ENCODE peak calls at places on chromosomes 16 and 17, in eight cellular contexts. H is HT1080; O is activated naive CD4-positive, alpha-beta T cell treated with anti-CD3 and anti-CD28 coated beads, Interleukin-2, amount 10 ng/mL, durations not matched to agents 7 days and 5 days; B is NCI-H2029 treated with DMSO at 0.1 percent for 48 hours; X is lung; J is left ventricle myocardium superior; E is mesendoderm; U is activated effector memory CD4-positive, alpha-beta T cell treated with anti-CD3 and anti-CD28 coated beads, Interleukin-2, amount 50 U/mL, for 16 hours. N is an unnamed sample.

GRCh38 chr16:3292604-3293003 is 9.3 kb downstream of the ZNF263 start:
- DNase-seq in H (no peak), O (no peak), B (no peak), X (no peak), J (no peak), E (no peak), U (no peak), N (no peak)

GRCh38 chr17:15392326-15392739 is 50.9 kb upstream of the TEKT3 start:
- DNase-seq in H (peak; percentile 97), O (no peak), B (no peak), X (no peak), J (peak; percentile 55), E (no peak), U (no peak), N (peak; percentile 80)

GRCh38 chr16:22004321-22004720 is 3.4 kb upstream of the PDZD9 start:
- DNase-seq in H (no peak), O (no peak), B (no peak), X (no peak), J (no peak), E (no peak), U (no peak), N (no peak)

GRCh38 chr17:72465191-72466024 is 344.6 kb downstream of the SOX9 start:
- DNase-seq in H (peak; percentile 96), O (no peak), B (no peak), X (no peak), J (no peak), E (peak; percentile 81), U (no peak), N (peak; percentile 86)

GRCh38 chr17:17186551-17187505 is 19.3 kb downstream of the PLD6 start:
- DNase-seq in H (no peak), O (no peak), B (no peak), X (no peak), J (no peak), E (peak; percentile 71), U (no peak), N (peak; percentile 62)

GRCh38 chr17:77281024-77281903 is 140.5 kb downstream of the SEC14L1 start:
- DNase-seq in H (no peak), O (peak; percentile 77), B (no peak), X (peak; percentile 52), J (peak; percentile 68), E (peak; percentile 72), U (peak; percentile 87), N (peak; percentile 97)

GRCh38 chr17:17363638-17364337 is 60.6 kb downstream of the NT5M start:
- DNase-seq in H (no peak), O (no peak), B (no peak), X (peak; percentile 58), J (peak; percentile 15), E (no peak), U (peak; percentile 58), N (peak; percentile 72)

GRCh38 chr17:73359987-73360410 is 48.2 kb upstream of the CDC42EP4 start:
- DNase-seq in H (no peak), O (no peak), B (peak; percentile 44), X (peak; percentile 74), J (peak; percentile 85), E (peak; percentile 95), U (no peak), N (no peak)

GRCh38 chr16:3610698-3611144 is 685 bp downstream of the SLX4 start:
- DNase-seq in H (no peak), O (no peak), B (no peak), X (no peak), J (no peak), E (peak; percentile 46), U (no peak), N (no peak)

GRCh38 chr16:48497932-48498760 is 111.8 kb downstream of the N4BP1 start:
- DNase-seq in H (no peak), O (no peak), B (no peak), X (no peak), J (no peak), E (no peak), U (no peak), N (no peak)

GRCh38 chr17:50079334-50080095 is 15.6 kb upstream of the PDK2 start:
- DNase-seq in H (peak; percentile 63), O (no peak), B (no peak), X (no peak), J (no peak), E (peak; percentile 80), U (no peak), N (peak; percentile 95)

GRCh38 chr16:89330177-89330856 is 112.8 kb downstream of the ZNF778 start:
- DNase-seq in H (peak; percentile 91), O (peak; percentile 67), B (no peak), X (no peak), J (peak; percentile 53), E (peak; percentile 70), U (peak; percentile 79), N (peak; percentile 84)

GRCh38 chr17:18992454-18993130 is 12.0 kb downstream of the FAM83G start:
- DNase-seq in H (no peak), O (peak; percentile 67), B (no peak), X (peak; percentile 49), J (no peak), E (no peak), U (no peak), N (no peak)

GRCh38 chr17:82875418-82875856 is 35.6 kb upstream of the ZNF750 start:
- DNase-seq in H (no peak), O (no peak), B (no peak), X (peak; percentile 74), J (peak; percentile 27), E (peak; percentile 77), U (no peak), N (no peak)

GRCh38 chr16:87949071-87949744 is 2.0 kb upstream of the BANP start:
- DNase-seq in H (no peak), O (no peak), B (no peak), X (no peak), J (no peak), E (no peak), U (no peak), N (peak; percentile 72)

GRCh38 chr17:521561-522325 is 169.1 kb upstream of the RPH3AL start:
- DNase-seq in H (no peak), O (no peak), B (no peak), X (no peak), J (no peak), E (no peak), U (no peak), N (peak; percentile 25)

GRCh38 chr16:85316321-85316919 is 204.1 kb upstream of the CIBAR2 start:
- DNase-seq in H (peak; percentile 62), O (peak; percentile 65), B (no peak), X (peak; percentile 55), J (peak; percentile 69), E (peak; percentile 86), U (peak; percentile 72), N (peak; percentile 97)

GRCh38 chr17:74631468-74632195 is 8.1 kb upstream of the CD300E start:
- DNase-seq in H (peak; percentile 7), O (no peak), B (no peak), X (no peak), J (no peak), E (peak; percentile 68), U (no peak), N (no peak)

GRCh38 chr17:49612721-49613120 is 37.0 kb downstream of the NXPH3 start:
- DNase-seq in H (no peak), O (no peak), B (no peak), X (no peak), J (no peak), E (no peak), U (no peak), N (no peak)

GRCh38 chr16:15846510-15846909 is 10.3 kb downstream of the MYH11 start:
- DNase-seq in H (no peak), O (no peak), B (no peak), X (no peak), J (no peak), E (no peak), U (no peak), N (no peak)

GRCh38 chr16:27803775-27804549 is 254.0 kb downstream of the KATNIP start:
- DNase-seq in H (no peak), O (no peak), B (no peak), X (no peak), J (no peak), E (peak; percentile 37), U (no peak), N (no peak)

GRCh38 chr17:29143894-29144293 is 36.3 kb downstream of the MYO18A start:
- DNase-seq in H (peak; percentile 41), O (no peak), B (no peak), X (no peak), J (no peak), E (peak; percentile 72), U (no peak), N (peak; percentile 80)

GRCh38 chr17:33948299-33948698 is 306.8 kb upstream of the CCL2 start:
- DNase-seq in H (no peak), O (no peak), B (no peak), X (no peak), J (no peak), E (no peak), U (no peak), N (no peak)

GRCh38 chr16:48110982-48111381 is 44.8 kb downstream of the ABCC12 start:
- DNase-seq in H (no peak), O (no peak), B (no peak), X (no peak), J (no peak), E (no peak), U (no peak), N (no peak)